ENCODE peak calls at places on chromosomes 4 and X, in five cellular contexts. W, G, E, P and A are unnamed samples.

GRCh38 chrX:15908891-15909290 is 54.3 kb upstream of the AP1S2 start:
- DNase-seq in W (no peak), G (no peak), E (peak), P (no peak), A (no peak)

GRCh38 chr4:170272959-170273358 is 183.2 kb upstream of the AADAT start:
- DNase-seq in W (no peak), G (no peak), E (no peak), P (no peak), A (no peak)

GRCh38 chr4:86461849-86462248 is 102.0 kb upstream of the MAPK10 start:
- DNase-seq in W (no peak), G (no peak), E (no peak), P (no peak), A (no peak)

GRCh38 chr4:16205298-16206164 is 20.7 kb downstream of the TAPT1 start:
- DNase-seq in W (no peak), G (no peak), E (peak), P (peak), A (no peak)

GRCh38 chr4:26459054-26459755 is 31.1 kb downstream of the CCKAR start:
- DNase-seq in W (no peak), G (no peak), E (peak), P (peak), A (no peak)

GRCh38 chr4:43331226-43332078 is 438.9 kb downstream of the GRXCR1 start:
- DNase-seq in W (no peak), G (no peak), E (peak), P (no peak), A (no peak)

GRCh38 chrX:133495464-133496391 is 80.4 kb upstream of the GPC4 start:
- DNase-seq in W (peak), G (peak), E (peak), P (no peak), A (no peak)

GRCh38 chr4:69822198-69822597 is 37.7 kb downstream of the SULT1E1 start:
- DNase-seq in W (no peak), G (no peak), E (no peak), P (no peak), A (no peak)

GRCh38 chr4:151031831-151032605 is 16.9 kb upstream of the LRBA start:
- DNase-seq in W (no peak), G (no peak), E (peak), P (no peak), A (no peak)

GRCh38 chrX:110588853-110589252 is 206.8 kb downstream of the CHRDL1 start:
- DNase-seq in W (no peak), G (no peak), E (no peak), P (no peak), A (no peak)

GRCh38 chrX:52271212-52271611 is 86.5 kb downstream of the MAGED4 start:
- DNase-seq in W (no peak), G (no peak), E (peak), P (peak), A (no peak)

GRCh38 chr4:74440356-74440755 is 4.6 kb upstream of the AREG start:
- DNase-seq in W (no peak), G (no peak), E (no peak), P (no peak), A (no peak)

GRCh38 chr4:115841873-115842272 is 728.5 kb upstream of the NDST4 start:
- DNase-seq in W (no peak), G (no peak), E (no peak), P (no peak), A (no peak)

GRCh38 chr4:51836531-51836930 is 6.4 kb upstream of the DCUN1D4 start:
- DNase-seq in W (no peak), G (no peak), E (peak), P (no peak), A (no peak)

GRCh38 chr4:140706276-140706625 is 49.9 kb downstream of the TBC1D9 start:
- DNase-seq in W (no peak), G (no peak), E (no peak), P (no peak), A (no peak)

GRCh38 chrX:33725556-33726232 is 406.4 kb downstream of the FAM47A start:
- DNase-seq in W (no peak), G (no peak), E (no peak), P (no peak), A (no peak)

GRCh38 chr4:74206088-74206826 is 48.3 kb downstream of the MTHFD2L start:
- DNase-seq in W (no peak), G (no peak), E (peak), P (no peak), A (no peak)

GRCh38 chr4:61195064-61195463 is 5.1 kb upstream of the ADGRL3 start:
- DNase-seq in W (no peak), G (no peak), E (no peak), P (no peak), A (no peak)

DNA sequence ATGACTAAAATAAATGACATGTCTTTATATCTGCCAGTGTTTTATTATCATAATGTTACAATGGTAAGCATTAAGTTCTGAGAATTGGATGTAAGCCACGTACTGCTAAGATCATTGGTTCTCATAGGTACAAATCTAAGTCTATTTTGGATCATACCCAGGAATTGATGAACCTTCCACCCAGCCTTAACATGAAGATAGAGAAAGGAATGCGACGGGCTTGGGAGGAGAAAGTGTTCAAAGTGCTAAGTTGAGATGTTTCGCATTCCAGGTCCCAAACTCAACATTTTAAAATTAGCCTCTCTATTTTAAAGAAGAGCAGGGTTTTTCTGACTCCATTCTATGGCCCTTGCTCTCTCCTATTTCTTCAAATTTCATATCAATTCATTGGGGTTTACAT is 54.9 kb upstream of the FRAS1 start:
- DNase-seq in W (no peak), G (no peak), E (peak), P (no peak), A (no peak)
- H3K27ac ChIP-seq in W (no peak), G (no peak), E (peak), P (no peak), A (no peak)

GRCh38 chr4:76702440-76703122 is 195.4 kb downstream of the SOWAHB start:
- DNase-seq in W (no peak), G (no peak), E (no peak), P (no peak), A (no peak)
- H3K27ac ChIP-seq in W (peak), G (no peak), E (no peak), P (no peak), A (no peak)

GRCh38 chrX:130111220-130111934 is 1.1 kb upstream of the ELF4 start:
- DNase-seq in W (no peak), G (no peak), E (no peak), P (no peak), A (no peak)

GRCh38 chrX:130110379-130111219 is at the start of gene ELF4:
- DNase-seq in W (peak), G (no peak), E (peak), P (peak), A (peak)

GRCh38 chrX:130117166-130117565 is 6.9 kb upstream of the ELF4 start:
- DNase-seq in W (no peak), G (no peak), E (no peak), P (no peak), A (no peak)

GRCh38 chrX:130111935-130112221 is 1.6 kb upstream of the ELF4 start:
- DNase-seq in W (no peak), G (no peak), E (no peak), P (no peak), A (no peak)

DNA sequence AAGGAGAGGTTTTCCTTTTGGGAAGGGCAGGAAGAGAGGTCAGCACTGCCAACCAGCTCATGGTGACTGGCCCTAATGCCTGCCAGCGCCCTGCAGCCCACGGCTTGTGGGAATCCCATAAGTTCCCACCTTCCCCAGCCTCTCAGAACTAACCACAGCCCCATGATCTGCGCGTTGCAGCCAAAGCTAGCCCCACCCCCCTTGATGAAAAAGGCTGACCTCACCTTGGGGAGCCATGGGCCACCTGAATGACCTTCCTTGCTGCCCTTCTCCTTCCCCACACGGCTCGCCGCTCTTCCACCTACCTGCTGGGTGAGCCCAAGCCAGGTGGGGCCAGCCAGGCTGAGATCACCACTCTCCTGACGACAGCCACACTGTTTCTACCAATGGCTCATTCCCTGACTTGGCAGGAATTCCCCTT is 3.9 kb upstream of the ELF4 start:
- DNase-seq in W (no peak), G (no peak), E (no peak), P (no peak), A (no peak)
- H3K27ac ChIP-seq in W (no peak), G (no peak), E (no peak), P (no peak), A (no peak)

DNA sequence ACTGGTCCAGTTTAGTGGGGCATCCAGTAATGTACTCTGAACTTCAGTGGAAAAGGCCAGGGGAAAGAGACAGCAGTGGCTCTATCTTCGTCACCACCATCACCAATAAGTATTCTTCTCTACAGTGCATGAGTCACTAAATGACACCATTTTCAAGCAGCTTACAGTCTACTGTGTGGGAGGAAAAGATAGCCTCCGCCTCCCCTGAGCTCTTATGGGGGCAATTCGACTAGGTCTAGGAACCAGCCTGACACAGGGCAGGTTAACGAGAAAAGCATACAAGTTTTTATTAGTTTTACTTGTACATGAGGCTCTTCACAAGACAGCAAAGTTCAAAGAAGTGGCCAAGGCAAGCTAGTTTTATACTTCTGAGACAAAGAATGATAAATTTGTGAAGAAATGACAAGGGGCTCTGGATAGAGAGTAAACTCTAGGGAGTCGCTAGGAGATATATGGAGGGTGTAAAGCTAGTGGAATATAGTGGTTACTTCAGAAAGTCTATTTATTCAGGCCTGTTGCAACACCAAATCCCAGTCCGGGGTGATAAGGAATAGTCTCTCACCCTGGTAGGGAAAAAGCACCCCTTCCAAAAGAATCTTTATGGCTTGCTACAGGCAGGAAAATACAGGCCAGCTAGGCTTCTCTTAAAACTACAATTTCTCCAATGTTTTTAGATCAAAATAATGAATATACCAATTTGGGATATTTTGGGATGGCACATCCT is 49.7 kb downstream of the SCD5 start:
- DNase-seq in W (no peak), G (no peak), E (peak), P (no peak), A (no peak)
- H3K27ac ChIP-seq in W (no peak), G (no peak), E (no peak), P (no peak), A (no peak)